ENCODE peak calls at places on chromosomes 3 and 15, in six cellular contexts. L is aorta, A is Peyer's patch, H is H1, F is pancreas, X is GM23338. P is an unnamed sample.

GRCh38 chr3:179991877-179992276 is 44.9 kb downstream of the PEX5L start:
- DNase-seq in L (no peak), A (no peak), H (no peak), F (no peak), X (no peak), P (no peak)

GRCh38 chr15:60840703-60841411 is 361.9 kb upstream of the ICE2 start:
- DNase-seq in L (no peak), A (peak; percentile 21), H (no peak), F (no peak), X (no peak), P (no peak)

GRCh38 chr15:61421470-61421869 is 192.4 kb upstream of the RORA start:
- DNase-seq in L (no peak), A (no peak), H (no peak), F (no peak), X (no peak), P (no peak)

GRCh38 chr3:72810063-72810462 is 38.2 kb downstream of the SHQ1 start:
- DNase-seq in L (no peak), A (no peak), H (no peak), F (no peak), X (peak; percentile 64), P (no peak)

GRCh38 chr3:53626876-53627275 is 132.5 kb downstream of the CACNA1D start:
- DNase-seq in L (no peak), A (no peak), H (no peak), F (no peak), X (no peak), P (no peak)

GRCh38 chr3:42254566-42254965 is 11.4 kb downstream of the CCK start:
- DNase-seq in L (no peak), A (no peak), H (no peak), F (no peak), X (peak; percentile 12), P (no peak)

GRCh38 chr3:117910820-117911524 is 1123.7 kb downstream of the IGSF11 start:
- DNase-seq in L (no peak), A (no peak), H (no peak), F (peak; percentile 34), X (peak; percentile 28), P (no peak)

GRCh38 chr15:56794150-56794922 is 61.0 kb upstream of the ZNF280D start:
- DNase-seq in L (no peak), A (no peak), H (no peak), F (no peak), X (no peak), P (no peak)

GRCh38 chr15:45785897-45786296 is 151.1 kb downstream of the SQOR start:
- DNase-seq in L (no peak), A (no peak), H (no peak), F (no peak), X (no peak), P (no peak)

GRCh38 chr3:126216416-126216815 is 36.0 kb upstream of the ALDH1L1 start:
- DNase-seq in L (no peak), A (no peak), H (no peak), F (no peak), X (no peak), P (no peak)

GRCh38 chr3:13083254-13083653 is 10.0 kb upstream of the IQSEC1 start:
- DNase-seq in L (no peak), A (no peak), H (no peak), F (no peak), X (no peak), P (no peak)

GRCh38 chr15:80194186-80194585 is 41.4 kb downstream of the FAH start:
- DNase-seq in L (no peak), A (no peak), H (no peak), F (no peak), X (no peak), P (no peak)

GRCh38 chr3:54831091-54831490 is 96.8 kb downstream of the LRTM1 start:
- DNase-seq in L (no peak), A (no peak), H (no peak), F (no peak), X (no peak), P (no peak)

GRCh38 chr3:60355825-60356224 is 895.4 kb downstream of the FHIT start:
- DNase-seq in L (no peak), A (no peak), H (no peak), F (no peak), X (no peak), P (no peak)

GRCh38 chr15:96352594-96353377 is 22.3 kb downstream of the NR2F2 start:
- DNase-seq in L (peak; percentile 33), A (no peak), H (no peak), F (no peak), X (peak; percentile 14), P (no peak)

GRCh38 chr15:45821390-45821789 is 186.6 kb downstream of the SQOR start:
- DNase-seq in L (no peak), A (no peak), H (no peak), F (no peak), X (no peak), P (no peak)

GRCh38 chr15:52730163-52730562 is 51.0 kb upstream of the ATOSA start:
- DNase-seq in L (no peak), A (peak; percentile 66), H (no peak), F (no peak), X (no peak), P (no peak)

GRCh38 chr15:52790166-52790708 is at the start of gene ONECUT1:
- DNase-seq in L (no peak), A (no peak), H (peak; percentile 87), F (peak; percentile 90), X (peak; percentile 79), P (no peak)

GRCh38 chr3:24956613-24957012 is 462.0 kb upstream of the THRB start:
- DNase-seq in L (no peak), A (no peak), H (no peak), F (no peak), X (no peak), P (no peak)

GRCh38 chr3:180196658-180197057 is 159.9 kb upstream of the PEX5L start:
- DNase-seq in L (no peak), A (no peak), H (no peak), F (no peak), X (no peak), P (no peak)

GRCh38 chr3:36944012-36944640 is 728 bp downstream of the TRANK1 start:
- DNase-seq in L (peak; percentile 79), A (peak; percentile 38), H (no peak), F (peak; percentile 68), X (peak; percentile 78), P (no peak)

GRCh38 chr15:37599175-37599574 is 335.3 kb upstream of the TMCO5A start:
- DNase-seq in L (no peak), A (no peak), H (no peak), F (no peak), X (no peak), P (no peak)

DNA sequence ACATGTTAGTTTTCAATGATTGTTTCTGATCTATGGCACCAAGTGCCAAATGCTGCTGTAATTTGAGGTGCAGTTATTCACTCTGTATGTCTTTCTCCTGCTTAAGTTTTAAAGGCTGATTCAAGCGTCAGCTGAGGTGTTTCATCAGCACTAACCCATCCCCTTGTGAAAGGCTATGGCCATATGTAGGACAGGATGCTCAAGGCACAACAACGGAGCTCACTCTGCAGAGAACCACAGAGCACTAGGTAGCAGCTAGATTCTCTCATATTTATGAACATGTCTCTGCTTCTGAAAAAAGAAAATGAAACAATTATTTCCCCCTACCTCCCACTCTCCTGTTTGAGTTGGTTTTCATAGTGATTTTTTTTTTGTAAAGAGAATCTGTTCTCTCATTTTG is 340.0 kb upstream of the TMCO5A start:
- DNase-seq in L (no peak), A (no peak), H (no peak), F (no peak), X (no peak), P (no peak)
- H3K27ac ChIP-seq in L (no peak overlapping the region), A (no peak overlapping the region), H (no peak overlapping the region), F (no peak overlapping the region), X (no peak overlapping the region), P (no peak overlapping the region)

GRCh38 chr3:190326361-190326760 is 4.1 kb upstream of the CLDN1 start:
- DNase-seq in L (no peak), A (no peak), H (no peak), F (no peak), X (no peak), P (no peak)
- H3K4me1 ChIP-seq in L (no peaks in the 10 kb centered on the region), A (no peaks in the 10 kb centered on the region), H (peaks cover 4% of the 10 kb centered on the region), F (no peaks in the 10 kb centered on the region), X (peaks cover 29% of the 10 kb centered on the region), P (peaks cover 4% of the 10 kb centered on the region)

GRCh38 chr3:49802719-49803463 is at the start of gene INKA1:
- DNase-seq in L (peak; percentile 95), A (peak; percentile 90), H (peak; percentile 94), F (peak; percentile 91), X (peak; percentile 96), P (peak; percentile 81)

GRCh38 chr3:49803464-49804140 is 541 bp downstream of the INKA1 start:
- DNase-seq in L (peak; percentile 67), A (peak; percentile 80), H (no peak), F (no peak), X (peak; percentile 76), P (no peak)

GRCh38 chr3:49805367-49805782 is 2.3 kb downstream of the INKA1 start:
- DNase-seq in L (peak; percentile 93), A (peak; percentile 80), H (no peak), F (peak; percentile 90), X (no peak), P (no peak)

GRCh38 chr3:49805884-49806701 is 3.0 kb downstream of the INKA1 start:
- DNase-seq in L (peak; percentile 65), A (peak; percentile 88), H (no peak), F (no peak), X (peak; percentile 83), P (no peak)

DNA sequence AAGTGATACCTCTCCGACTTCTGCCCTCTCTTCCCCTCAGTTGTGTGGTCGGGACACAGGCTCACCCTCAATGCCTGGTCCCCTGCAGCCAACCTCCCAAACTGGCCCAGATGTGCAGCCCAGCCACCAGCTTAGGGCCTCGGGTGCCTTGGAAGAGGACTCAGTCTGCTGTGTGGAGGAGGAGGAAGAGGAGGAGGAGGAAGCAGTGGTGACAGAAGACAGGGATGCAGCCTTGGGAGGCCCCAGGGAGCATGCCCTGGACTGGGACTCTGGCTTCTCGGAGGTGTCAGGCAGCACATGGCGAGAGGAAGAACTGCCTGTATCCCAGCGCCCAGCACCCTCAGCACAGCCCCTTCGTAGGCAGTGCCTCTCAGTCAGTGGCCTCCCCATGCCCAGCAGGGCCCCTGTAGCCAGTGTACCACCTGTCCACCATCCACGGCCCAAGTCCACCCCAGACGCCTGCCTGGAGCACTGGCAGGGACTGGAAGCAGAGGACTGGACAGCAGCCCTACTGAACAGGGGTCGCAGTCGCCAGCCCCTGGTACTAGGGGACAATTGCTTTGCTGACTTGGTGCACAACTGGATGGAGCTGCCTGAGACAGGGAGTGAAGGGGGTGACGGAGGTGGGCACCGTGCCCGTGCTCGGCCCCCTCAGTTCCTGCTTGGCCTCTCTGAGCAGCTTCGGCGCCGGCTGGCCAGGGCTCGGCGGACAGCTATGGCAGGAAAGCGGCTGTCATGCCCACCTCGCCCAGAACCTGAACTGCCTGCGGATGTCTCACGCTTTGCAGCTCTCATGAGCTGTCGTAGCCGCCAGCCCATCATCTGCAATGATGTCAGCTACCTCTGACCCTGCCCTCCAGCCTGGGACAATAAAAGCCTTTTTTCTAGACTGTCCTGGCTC is 1.3 kb downstream of the INKA1 start:
- DNase-seq in L (no peak), A (peak; percentile 38), H (no peak), F (peak; percentile 57), X (no peak), P (no peak)
- H3K4me3 ChIP-seq in L (no peak overlapping the region), A (peak overlapping the region; percentile 96), H (peak overlapping the region; percentile 24), F (no peak overlapping the region), X (peak overlapping the region; percentile 93), P (no peak overlapping the region)

DNA sequence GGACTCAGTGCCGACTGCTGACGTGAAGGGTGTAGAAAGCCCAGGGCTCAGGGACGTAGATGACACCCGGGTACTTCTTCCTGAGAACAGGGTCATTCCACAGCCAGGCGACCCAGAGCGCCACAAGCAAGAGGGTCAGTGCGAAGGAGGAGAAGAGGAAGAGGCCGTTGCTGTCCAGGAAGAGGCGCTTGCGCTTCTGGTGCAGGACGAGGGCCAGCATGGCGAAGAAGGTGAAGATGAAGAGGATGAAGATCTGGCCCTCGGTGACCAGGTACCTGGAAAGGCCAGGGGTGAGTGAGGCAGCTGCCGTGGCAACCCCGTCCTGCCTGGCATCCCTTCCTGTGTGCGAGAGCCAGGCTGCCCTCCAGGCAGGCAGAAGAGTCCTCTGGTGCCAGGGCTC is 3.0 kb upstream of the CALML4 start:
- DNase-seq in L (peak; percentile 25), A (no peak), H (no peak), F (no peak), X (no peak), P (no peak)
- H3K27ac ChIP-seq in L (no peak overlapping the region), A (no peak overlapping the region), H (no peak overlapping the region), F (no peak overlapping the region), X (no peak overlapping the region), P (no peak overlapping the region)

P was measured in iPS DF 6.9.